ENCODE peak calls at places on chromosomes 6 and 20, in nine cellular contexts. N, S, M, G, Q, K, L, I and A are unnamed samples.

GRCh38 chr6:73079611-73079955 is 145.7 kb downstream of the KHDC1L start:
- DNase-seq in N (no peak), S (no peak), M (peak; percentile 50), G (no peak), Q (no peak), K (no peak), L (no peak), I (peak; percentile 68), A (peak; percentile 87)

GRCh38 chr6:27177454-27178000 is 70.0 kb upstream of the PRSS16 start:
- DNase-seq in N (peak; percentile 48), S (peak; percentile 65), M (peak; percentile 88), G (peak; percentile 95), Q (peak; percentile 52), K (peak; percentile 74), L (peak; percentile 68), I (peak; percentile 95), A (peak; percentile 92)

GRCh38 chr6:137465378-137466009 is 28.7 kb downstream of the OLIG3 start:
- DNase-seq in N (no peak), S (no peak), M (no peak), G (no peak), Q (no peak), K (no peak), L (no peak), I (no peak), A (no peak)

GRCh38 chr20:52749020-52749419 is 223.1 kb upstream of the TSHZ2 start:
- DNase-seq in N (no peak), S (no peak), M (peak; percentile 12), G (no peak), Q (no peak), K (no peak), L (no peak), I (peak; percentile 17), A (no peak)

GRCh38 chr6:21348462-21349195 is 244.9 kb upstream of the SOX4 start:
- DNase-seq in N (no peak), S (peak; percentile 41), M (peak; percentile 68), G (peak; percentile 29), Q (no peak), K (no peak), L (peak; percentile 51), I (peak; percentile 71), A (peak; percentile 38)

GRCh38 chr6:166156942-166157341 is 10.7 kb downstream of the TBXT start:
- DNase-seq in N (no peak), S (no peak), M (peak; percentile 11), G (peak; percentile 44), Q (no peak), K (no peak), L (no peak), I (peak; percentile 26), A (no peak)

GRCh38 chr20:10476319-10476724 is 41.2 kb downstream of the SLX4IP start:
- DNase-seq in N (no peak), S (no peak), M (no peak), G (no peak), Q (no peak), K (no peak), L (no peak), I (peak; percentile 60), A (peak; percentile 72)

GRCh38 chr6:53546256-53546655 is 1.4 kb upstream of the GCLC start:
- DNase-seq in N (no peak), S (no peak), M (no peak), G (no peak), Q (no peak), K (no peak), L (no peak), I (peak; percentile 81), A (peak; percentile 72)

GRCh38 chr6:51266569-51266968 is 447.9 kb downstream of the TFAP2B start:
- DNase-seq in N (no peak), S (no peak), M (no peak), G (no peak), Q (no peak), K (no peak), L (no peak), I (no peak), A (no peak)

GRCh38 chr6:156585859-156586258 is 191.3 kb upstream of the ARID1B start:
- DNase-seq in N (no peak), S (peak; percentile 94), M (peak; percentile 5), G (no peak), Q (no peak), K (no peak), L (no peak), I (no peak), A (no peak)

GRCh38 chr20:3160418-3160817 is 753 bp upstream of the FASTKD5 start:
- DNase-seq in N (no peak), S (no peak), M (no peak), G (no peak), Q (no peak), K (no peak), L (no peak), I (no peak), A (no peak)

GRCh38 chr20:24722586-24722985 is 226.5 kb upstream of the CST7 start:
- DNase-seq in N (no peak), S (peak; percentile 77), M (no peak), G (no peak), Q (no peak), K (no peak), L (no peak), I (no peak), A (no peak)

GRCh38 chr6:45830441-45831139 is 185.1 kb downstream of the CLIC5 start:
- DNase-seq in N (no peak), S (no peak), M (peak; percentile 44), G (no peak), Q (peak; percentile 53), K (no peak), L (no peak), I (no peak), A (peak; percentile 35)

GRCh38 chr20:53390780-53391179 is 202.9 kb downstream of the ZNF217 start:
- DNase-seq in N (no peak), S (no peak), M (no peak), G (no peak), Q (no peak), K (no peak), L (no peak), I (peak; percentile 16), A (peak; percentile 23)

GRCh38 chr20:29302979-29303644 is 1954.4 kb upstream of the DEFB115 start:
- DNase-seq in N (no peak), S (no peak), M (no peak), G (no peak), Q (no peak), K (no peak), L (no peak), I (no peak), A (no peak)